ENCODE peak calls at places on chromosomes 3 and 15, in nine cellular contexts. F is dorsolateral prefrontal cortex; S is epithelial cell of esophagus; K is A549; W is body of pancreas; T is lung; D is CD8-positive, alpha-beta memory T cell; C is GM12865; U is fibroblast of mammary gland. G is an unnamed sample.

GRCh38 chr15:63892794-63893441 is 59.2 kb upstream of the HERC1 start:
- DNase-seq in W (no peak), F (no peak), K (no peak), T (no peak), C (peak), S (no peak), U (no peak), D (peak), G (no peak)

GRCh38 chr15:67083135-67083766 is 17.8 kb downstream of the SMAD3 start:
- DNase-seq in S (no peak), C (peak), D (no peak), W (no peak), F (no peak), U (peak), T (no peak), K (no peak), G (no peak)

GRCh38 chr15:69626095-69627066 is 173.8 kb downstream of the RPLP1 start:
- DNase-seq in F (no peak), U (no peak), K (no peak), D (no peak), T (peak), W (no peak), C (no peak), S (no peak), G (no peak)

GRCh38 chr3:163939926-163940325 is 1138.4 kb downstream of the SI start:
- DNase-seq in D (no peak), C (no peak), F (no peak), W (no peak), T (no peak), S (peak), U (peak), K (no peak), G (no peak)

GRCh38 chr3:54062546-54062945 is 59.8 kb upstream of the CACNA2D3 start:
- DNase-seq in D (no peak), T (no peak), K (no peak), W (no peak), S (no peak), F (no peak), U (no peak), C (no peak), G (no peak)

GRCh38 chr15:33963831-33964664 is 4.2 kb upstream of the CHRM5 start:
- DNase-seq in D (no peak), W (no peak), F (no peak), S (peak), U (peak), K (peak), C (peak), T (no peak), G (no peak)

GRCh38 chr3:67616046-67616445 is 38.4 kb downstream of the SUCLG2 start:
- DNase-seq in T (no peak), U (no peak), D (no peak), S (no peak), C (no peak), K (no peak), W (no peak), F (no peak), G (no peak)

GRCh38 chr15:66654718-66655375 is 47.2 kb upstream of the SMAD6 start:
- DNase-seq in D (no peak), W (no peak), U (no peak), S (no peak), K (no peak), T (no peak), F (no peak), C (no peak), G (no peak)

GRCh38 chr3:15983232-15983631 is 185.5 kb upstream of the ANKRD28 start:
- DNase-seq in S (peak), D (no peak), C (no peak), U (peak), W (no peak), T (no peak), K (no peak), F (no peak), G (peak)

GRCh38 chr3:134836921-134837320 is 41.9 kb downstream of the EPHB1 start:
- DNase-seq in D (no peak), W (no peak), K (no peak), F (no peak), U (no peak), S (no peak), T (no peak), C (no peak), G (no peak)

GRCh38 chr3:134840459-134840858 is 45.4 kb downstream of the EPHB1 start:
- DNase-seq in T (no peak), W (no peak), S (no peak), U (no peak), F (no peak), C (no peak), K (no peak), D (no peak), G (no peak)

GRCh38 chr3:134838599-134838998 is 43.5 kb downstream of the EPHB1 start:
- DNase-seq in K (no peak), W (no peak), S (no peak), F (no peak), C (peak), U (peak), T (no peak), D (no peak), G (no peak)

GRCh38 chr3:134839422-134839821 is 44.4 kb downstream of the EPHB1 start:
- DNase-seq in C (no peak), F (no peak), U (no peak), D (no peak), K (no peak), W (no peak), S (no peak), T (no peak), G (no peak)

DNA sequence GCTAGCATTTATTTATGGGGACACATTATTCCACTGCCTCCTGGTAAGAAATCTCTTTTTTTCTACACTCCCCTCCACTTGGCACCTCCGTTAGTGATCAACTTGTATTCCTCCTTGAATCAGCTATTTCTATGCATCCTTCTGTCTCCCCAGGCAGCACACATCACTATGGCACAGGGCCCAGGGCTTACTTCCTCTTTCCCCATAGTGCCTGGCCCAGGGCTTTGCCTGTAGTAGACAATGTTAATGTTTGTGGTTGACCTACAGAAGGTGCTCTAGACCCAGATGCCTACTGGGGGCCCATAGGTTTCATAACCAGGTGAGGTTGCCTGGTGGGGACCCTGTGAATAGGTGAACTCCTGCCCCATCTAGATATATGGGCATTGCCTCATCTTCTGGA is 44.9 kb downstream of the EPHB1 start:
- DNase-seq in W (no peak), T (no peak), S (no peak), K (no peak), F (no peak), D (no peak), C (peak), U (no peak), G (no peak)
- H3K4me3 ChIP-seq in W (no peak), T (no peak), S (no peak), K (no peak), F (no peak), D (no peak), C (no peak), U (no peak), G (no peak)

GRCh38 chr15:79090487-79091203 is at the start of gene RASGRF1:
- DNase-seq in C (no peak), U (peak), T (no peak), D (no peak), K (peak), F (no peak), S (peak), W (no peak), G (no peak)

GRCh38 chr15:79091204-79091867 is 756 bp upstream of the RASGRF1 start:
- DNase-seq in F (no peak), U (peak), K (peak), D (no peak), W (no peak), C (peak), T (no peak), S (peak), G (no peak)

GRCh38 chr15:79088426-79089205 is 2.0 kb downstream of the RASGRF1 start:
- DNase-seq in T (no peak), W (no peak), S (no peak), D (no peak), U (no peak), F (no peak), C (no peak), K (no peak), G (no peak)

GRCh38 chr15:79089331-79089889 is 1.2 kb downstream of the RASGRF1 start:
- DNase-seq in C (no peak), D (no peak), S (no peak), K (no peak), F (no peak), U (no peak), T (no peak), W (no peak), G (no peak)

DNA sequence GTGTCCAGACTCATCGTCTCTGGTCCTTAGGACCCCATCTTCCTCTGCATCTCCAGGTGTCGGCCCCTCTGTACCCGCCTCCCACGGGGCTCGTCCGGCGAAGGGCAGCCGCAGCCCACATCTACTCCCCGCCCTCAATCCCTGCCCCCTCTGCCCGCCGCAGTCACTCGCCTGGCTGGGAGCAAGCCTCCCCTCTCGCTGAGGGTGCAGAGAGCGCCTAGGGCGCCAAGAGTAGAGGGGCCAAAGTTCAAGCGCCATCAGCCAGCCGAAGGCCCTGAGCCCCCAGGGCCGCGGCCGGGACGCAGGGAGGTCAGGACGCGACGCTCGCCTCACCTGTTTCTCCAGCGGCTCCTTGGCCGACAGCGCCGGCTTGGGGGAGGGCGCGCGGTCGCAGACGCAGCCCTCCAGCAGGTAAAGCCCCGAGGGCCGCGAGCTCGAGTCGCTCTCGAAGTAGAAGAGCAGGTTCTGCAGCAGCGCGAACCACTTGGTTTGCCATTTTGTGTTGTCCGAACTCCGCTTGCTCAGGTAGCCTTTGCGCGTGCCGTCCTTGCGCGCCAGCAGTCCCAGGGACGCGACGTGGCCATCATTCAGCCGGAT is 592 bp downstream of the RASGRF1 start:
- DNase-seq in U (peak), W (no peak), T (no peak), D (no peak), K (peak), C (no peak), F (no peak), S (peak), G (no peak)
- H3K4me3 ChIP-seq in U (no peak), W (no peak), T (peak), D (no peak), K (peak), C (no peak), F (peak), S (no peak), G (no peak)

GRCh38 chr3:50265988-50266387 is 3.0 kb upstream of the SEMA3B start:
- DNase-seq in K (no peak), D (no peak), F (no peak), U (no peak), T (no peak), C (no peak), W (no peak), S (no peak), G (no peak)

GRCh38 chr3:50267280-50267913 is 1.6 kb upstream of the SEMA3B start:
- DNase-seq in S (no peak), W (peak), D (no peak), T (peak), C (no peak), K (no peak), F (no peak), U (no peak), G (no peak)

GRCh38 chr3:50264964-50265485 is 3.9 kb upstream of the SEMA3B start:
- DNase-seq in T (peak), F (no peak), K (no peak), W (no peak), C (no peak), U (no peak), S (peak), D (no peak), G (no peak)

GRCh38 chr3:50268276-50268675 is 671 bp upstream of the SEMA3B start:
- DNase-seq in K (no peak), W (no peak), F (no peak), D (no peak), C (no peak), T (no peak), S (no peak), U (peak), G (no peak)

GRCh38 chr3:50266808-50267207 is 2.1 kb upstream of the SEMA3B start:
- DNase-seq in C (no peak), F (no peak), K (no peak), W (no peak), D (no peak), S (no peak), U (no peak), T (no peak), G (no peak)
- H3K4me3 ChIP-seq in C (no peak), F (peak), K (no peak), W (no peak), D (no peak), S (peak), U (peak), T (no peak), G (peak)

GRCh38 chr3:142318331-142318730 is 92.9 kb upstream of the GK5 start:
- DNase-seq in K (no peak), F (no peak), S (no peak), C (no peak), U (no peak), D (no peak), W (no peak), T (no peak), G (no peak)
- H3K4me3 ChIP-seq in K (no peak), F (no peak), S (no peak), C (no peak), U (no peak), D (no peak), W (no peak), T (no peak), G (no peak)

GRCh38 chr3:184230081-184230602 is 757 bp downstream of the VWA5B2 start:
- DNase-seq in T (no peak), K (no peak), F (no peak), S (no peak), D (no peak), C (no peak), W (peak), U (no peak), G (no peak)
- H3K4me3 ChIP-seq in T (peak), K (peak), F (peak), S (no peak), D (peak), C (no peak), W (no peak), U (no peak), G (peak)

GRCh38 chr15:27582741-27583400 is 516.2 kb downstream of the OCA2 start:
- DNase-seq in T (no peak), F (no peak), D (no peak), K (no peak), W (no peak), U (no peak), C (no peak), S (no peak), G (no peak)
- H3K4me3 ChIP-seq in T (no peak), F (no peak), D (no peak), K (no peak), W (no peak), U (no peak), C (no peak), S (no peak), G (no peak)

DNA sequence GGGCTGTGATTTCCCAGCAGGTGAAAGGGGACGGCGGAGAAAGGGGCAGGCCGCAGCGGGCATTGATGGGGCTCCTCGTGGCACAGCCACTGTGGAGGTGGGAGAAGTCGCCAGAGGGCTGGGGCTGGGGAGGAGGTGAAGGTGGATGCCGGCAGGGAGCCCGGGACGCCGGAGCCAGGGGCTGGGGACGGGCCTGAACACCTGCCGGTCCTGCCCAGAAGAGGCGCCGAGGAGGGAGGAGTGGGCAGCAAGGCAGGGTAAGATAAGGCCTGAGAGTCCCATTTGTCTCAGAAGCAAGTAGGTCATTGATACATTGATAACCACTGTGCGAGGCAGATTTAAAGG is 571 bp upstream of the RARRES1 start:
- DNase-seq in U (no peak), K (no peak), S (no peak), T (no peak), F (no peak), C (no peak), W (no peak), D (no peak), G (no peak)
- H3K4me3 ChIP-seq in U (peak), K (peak), S (peak), T (peak), F (peak), C (no peak), W (no peak), D (no peak), G (peak)